ENCODE peak calls at places on chromosomes 6 and 20, in six cellular contexts. C is uterus, Q is right lobe of liver, H is neural progenitor cell, R is choroid plexus epithelial cell, P is MM.1S. M is an unnamed sample.

GRCh38 chr20:8018928-8019177 is 708 bp downstream of the TMX4 start:
- DNase-seq in P (no peak), H (no peak), Q (no peak), R (peak), C (no peak), M (no peak)

GRCh38 chr6:25485820-25486559 is 166.0 kb upstream of the SCGN start:
- DNase-seq in Q (no peak), R (no peak), C (peak), H (no peak), P (no peak), M (peak)

GRCh38 chr6:37477656-37478435 is 21.8 kb downstream of the CCDC167 start:
- DNase-seq in H (no peak), P (no peak), C (no peak), R (no peak), Q (no peak), M (no peak)

GRCh38 chr6:20168668-20169633 is 43.3 kb downstream of the MBOAT1 start:
- DNase-seq in C (peak), P (no peak), R (no peak), H (no peak), Q (peak), M (no peak)

GRCh38 chr20:47557791-47558190 is 56.1 kb downstream of the NCOA3 start:
- DNase-seq in P (no peak), C (no peak), Q (no peak), R (no peak), H (no peak), M (no peak)

GRCh38 chr20:51487525-51488279 is 54.8 kb downstream of the NFATC2 start:
- DNase-seq in C (peak), H (no peak), Q (no peak), R (peak), P (no peak), M (no peak)

GRCh38 chr20:34220581-34220980 is 20.6 kb upstream of the ASIP start:
- DNase-seq in Q (no peak), H (no peak), P (no peak), C (no peak), R (peak), M (no peak)

GRCh38 chr20:45229264-45230056 is 8.3 kb downstream of the SEMG2 start:
- DNase-seq in R (peak), P (peak), Q (no peak), H (peak), C (no peak), M (no peak)

GRCh38 chr6:133741375-133741861 is 147.5 kb upstream of the TCF21 start:
- DNase-seq in P (no peak), R (peak), H (peak), Q (no peak), C (no peak), M (no peak)

GRCh38 chr6:6705061-6705425 is 116.5 kb downstream of the LY86 start:
- DNase-seq in R (no peak), P (no peak), H (no peak), C (no peak), Q (no peak), M (no peak)

GRCh38 chr6:12017263-12017662 is 5.2 kb downstream of the HIVEP1 start:
- DNase-seq in Q (no peak), C (no peak), H (no peak), R (no peak), P (no peak), M (no peak)

GRCh38 chr20:36201198-36201597 is 35.1 kb upstream of the AAR2 start:
- DNase-seq in P (no peak), Q (no peak), R (no peak), H (no peak), C (no peak), M (no peak)

GRCh38 chr20:39429716-39430115 is 467.6 kb downstream of the DHX35 start:
- DNase-seq in P (no peak), C (no peak), H (peak), Q (no peak), R (no peak), M (no peak)
- TF ChIP-seq CTCF in P (no peak), C (no peak), H (peak), Q (peak), R (no peak), M (peak)

DNA sequence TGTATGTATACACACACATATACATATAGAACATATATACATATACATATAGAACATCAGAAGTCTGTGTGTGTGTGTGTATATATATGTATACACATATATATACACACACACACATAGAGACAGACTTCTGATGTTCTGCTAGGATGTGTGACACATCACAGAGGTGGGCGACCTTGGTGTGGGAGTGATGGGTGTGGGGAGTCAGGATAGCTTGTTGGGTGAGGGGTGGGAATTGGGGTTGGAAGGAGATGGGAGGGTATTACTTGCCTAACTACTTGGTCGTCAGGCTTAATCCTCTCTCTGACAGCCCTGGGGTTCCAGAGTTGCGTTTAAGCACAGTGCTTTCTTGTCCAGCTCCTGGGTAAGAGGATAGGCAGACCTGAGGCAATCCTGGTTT is 8.3 kb downstream of the MYO6 start:
- DNase-seq in H (no peak), R (no peak), P (no peak), C (no peak), Q (no peak), M (no peak)
- H3K4me3 ChIP-seq in H (no peak), R (no peak), P (no peak), C (no peak), Q (no peak), M (no peak)

GRCh38 chr20:11919046-11919445 is 1.4 kb downstream of the BTBD3 start:
- DNase-seq in H (peak), P (peak), R (peak), Q (no peak), C (peak), M (peak)
- TF ChIP-seq CTCF in H (no peak), P (peak), R (no peak), Q (no peak), C (no peak), M (no peak)

GRCh38 chr6:125155344-125155743 is 1.8 kb downstream of the TPD52L1 start:
- DNase-seq in H (no peak), R (no peak), P (no peak), C (no peak), Q (no peak), M (no peak)

GRCh38 chr6:125156496-125156895 is 2.9 kb downstream of the TPD52L1 start:
- DNase-seq in Q (no peak), P (no peak), R (no peak), C (no peak), H (no peak), M (no peak)

GRCh38 chr6:125154184-125155135 is 887 bp downstream of the TPD52L1 start:
- DNase-seq in C (peak), R (peak), P (no peak), Q (peak), H (peak), M (no peak)

GRCh38 chr6:125151715-125152114 is 1.9 kb upstream of the TPD52L1 start:
- DNase-seq in H (no peak), P (no peak), Q (no peak), R (no peak), C (no peak), M (no peak)

GRCh38 chr6:125153541-125154183 is at the start of gene TPD52L1:
- DNase-seq in Q (peak), P (peak), H (peak), R (peak), C (peak), M (peak)
- H3K4me3 ChIP-seq in Q (peak), P (peak), H (peak), R (peak), C (peak), M (peak)

GRCh38 chr6:159174263-159174974 is 5.2 kb downstream of the FNDC1 start:
- DNase-seq in H (peak), P (peak), R (peak), Q (peak), C (peak), M (peak)
- TF ChIP-seq CTCF in H (peak), P (peak), R (peak), Q (peak), C (peak), M (peak)

GRCh38 chr6:340181-340955 is 48.1 kb downstream of the DUSP22 start:
- DNase-seq in C (no peak), H (no peak), R (no peak), P (no peak), Q (no peak), M (peak)
- H3K4me3 ChIP-seq in C (no peak), H (no peak), R (no peak), P (no peak), Q (no peak), M (no peak)